ENCODE peak calls at places on chromosome 1, in five cellular contexts. S is DMS79 treated with DMSO at 0.1 percent for 48 hours, O is AG08395, B is MV-4-11, J is neural crest cell. P is an unnamed sample.

GRCh38 chr1:60213253-60213652 is 139.7 kb upstream of the C1orf87 start:
- DNase-seq in S (no peak), O (no peak), B (no peak), J (no peak), P (no peak)

GRCh38 chr1:151145158-151146071 is 1.0 kb downstream of the SEMA6C start:
- DNase-seq in S (peak; percentile 34), O (no peak), B (no peak), J (peak; percentile 30), P (no peak)

GRCh38 chr1:79043506-79043905 is 37.0 kb upstream of the ADGRL4 start:
- DNase-seq in S (no peak), O (peak; percentile 54), B (no peak), J (no peak), P (peak; percentile 47)

GRCh38 chr1:14296795-14297194 is 301.7 kb upstream of the KAZN start:
- DNase-seq in S (no peak), O (no peak), B (no peak), J (no peak), P (peak; percentile 45)

GRCh38 chr1:11537380-11537764 is 58.4 kb downstream of the DISP3 start:
- DNase-seq in S (no peak), O (no peak), B (no peak), J (no peak), P (no peak)

GRCh38 chr1:205247130-205247921 is 19.6 kb downstream of the TMCC2 start:
- DNase-seq in S (no peak), O (no peak), B (no peak), J (no peak), P (no peak)

GRCh38 chr1:42952353-42953001 is 6.2 kb downstream of the SLC2A1 start:
- DNase-seq in S (no peak), O (no peak), B (no peak), J (no peak), P (no peak)

GRCh38 chr1:89724369-89725015 is 91.6 kb downstream of the LRRC8C start:
- DNase-seq in S (no peak), O (no peak), B (peak; percentile 95), J (no peak), P (peak; percentile 19)

GRCh38 chr1:99680258-99680657 is 34.3 kb downstream of the PALMD start:
- DNase-seq in S (no peak), O (no peak), B (no peak), J (no peak), P (peak; percentile 70)

GRCh38 chr1:177817969-177818872 is 151.6 kb downstream of the SEC16B start:
- DNase-seq in S (no peak), O (no peak), B (peak; percentile 58), J (no peak), P (no peak)

GRCh38 chr1:51551081-51551480 is 32.0 kb upstream of the EPS15 start:
- DNase-seq in S (no peak), O (no peak), B (peak; percentile 39), J (no peak), P (no peak)

GRCh38 chr1:145846191-145846590 is 761 bp downstream of the NUDT17 start:
- DNase-seq in S (no peak), O (peak; percentile 57), B (peak; percentile 6), J (peak; percentile 40), P (peak; percentile 25)

GRCh38 chr1:196160066-196160795 is 448.0 kb downstream of the KCNT2 start:
- DNase-seq in S (no peak), O (peak; percentile 30), B (peak; percentile 19), J (no peak), P (peak; percentile 67)